ENCODE peak calls at places on chromosome 3, in four cellular contexts. A is mucosa of descending colon, B is OCI-LY7, N is psoas muscle. W is an unnamed sample.

GRCh38 chr3:171384101-171384891 is 75.9 kb downstream of the TNIK start:
- DNase-seq in B (no peak), N (no peak), A (no peak), W (no peak)

GRCh38 chr3:52108302-52109232 is 45.7 kb downstream of the POC1A start:
- DNase-seq in N (peak; percentile 73), A (no peak), B (no peak), W (peak; percentile 68)

GRCh38 chr3:132386259-132386658 is 31.0 kb upstream of the DNAJC13 start:
- DNase-seq in A (no peak), N (no peak), B (no peak), W (no peak)

GRCh38 chr3:160050019-160050418 is 61.4 kb downstream of the IL12A start:
- DNase-seq in A (no peak), B (no peak), N (no peak), W (no peak)

GRCh38 chr3:47910233-47910632 is 106.0 kb downstream of the MAP4 start:
- DNase-seq in N (no peak), B (no peak), A (no peak), W (no peak)

GRCh38 chr3:9403463-9403862 is 6.0 kb downstream of the SETD5 start:
- DNase-seq in N (no peak), B (no peak), A (no peak), W (no peak)

GRCh38 chr3:65284971-65285370 is 597.2 kb upstream of the ADAMTS9 start:
- DNase-seq in N (no peak), A (no peak), B (no peak), W (no peak)

GRCh38 chr3:176906046-176906905 is 291.0 kb downstream of the TBL1XR1 start:
- DNase-seq in B (no peak), A (no peak), N (no peak), W (no peak)

GRCh38 chr3:192850501-192850981 is 67.1 kb downstream of the MB21D2 start:
- DNase-seq in N (no peak), B (no peak), A (peak; percentile 71), W (no peak)

GRCh38 chr3:156902916-156903315 is 76.8 kb downstream of the LEKR1 start:
- DNase-seq in B (no peak), A (no peak), N (no peak), W (no peak)

GRCh38 chr3:126180477-126181397 is at the start of gene ALDH1L1:
- DNase-seq in N (peak; percentile 96), A (peak; percentile 68), B (no peak), W (peak; percentile 90)

GRCh38 chr3:72848703-72849081 is 447 bp upstream of the SHQ1 start:
- DNase-seq in B (peak; percentile 55), A (no peak), N (no peak), W (no peak)

GRCh38 chr3:124221286-124221821 is 229.4 kb upstream of the ROPN1 start:
- DNase-seq in A (no peak), N (no peak), B (no peak), W (no peak)

GRCh38 chr3:122674339-122674738 is 6.3 kb upstream of the PARP14 start:
- DNase-seq in A (no peak), B (peak; percentile 26), N (no peak), W (no peak)

GRCh38 chr3:134372405-134373277 is 1.6 kb downstream of the AMOTL2 start:
- DNase-seq in N (no peak), A (no peak), B (no peak), W (peak; percentile 64)

GRCh38 chr3:175185903-175186302 is 326.8 kb downstream of the NAALADL2 start:
- DNase-seq in A (no peak), N (no peak), B (no peak), W (no peak)

GRCh38 chr3:170338690-170339340 is 18.7 kb upstream of the SKIL start:
- DNase-seq in N (no peak), B (no peak), A (no peak), W (no peak)

GRCh38 chr3:195751584-195751983 is 30.8 kb downstream of the MUC20 start:
- DNase-seq in N (peak; percentile 12), B (no peak), A (no peak), W (peak; percentile 12)

GRCh38 chr3:69129531-69129930 is 7.1 kb upstream of the LMOD3 start:
- DNase-seq in A (no peak), N (no peak), B (no peak), W (no peak)

GRCh38 chr3:69082805-69083204 is 1.9 kb upstream of the ARL6IP5 start:
- DNase-seq in B (peak; percentile 85), A (no peak), N (no peak), W (no peak)

GRCh38 chr3:38353151-38353550 is 6.6 kb downstream of the XYLB start:
- DNase-seq in A (no peak), B (no peak), N (no peak), W (no peak)

GRCh38 chr3:119367000-119367399 is 72.8 kb downstream of the ARHGAP31 start:
- DNase-seq in N (no peak), B (no peak), A (no peak), W (no peak)

DNA sequence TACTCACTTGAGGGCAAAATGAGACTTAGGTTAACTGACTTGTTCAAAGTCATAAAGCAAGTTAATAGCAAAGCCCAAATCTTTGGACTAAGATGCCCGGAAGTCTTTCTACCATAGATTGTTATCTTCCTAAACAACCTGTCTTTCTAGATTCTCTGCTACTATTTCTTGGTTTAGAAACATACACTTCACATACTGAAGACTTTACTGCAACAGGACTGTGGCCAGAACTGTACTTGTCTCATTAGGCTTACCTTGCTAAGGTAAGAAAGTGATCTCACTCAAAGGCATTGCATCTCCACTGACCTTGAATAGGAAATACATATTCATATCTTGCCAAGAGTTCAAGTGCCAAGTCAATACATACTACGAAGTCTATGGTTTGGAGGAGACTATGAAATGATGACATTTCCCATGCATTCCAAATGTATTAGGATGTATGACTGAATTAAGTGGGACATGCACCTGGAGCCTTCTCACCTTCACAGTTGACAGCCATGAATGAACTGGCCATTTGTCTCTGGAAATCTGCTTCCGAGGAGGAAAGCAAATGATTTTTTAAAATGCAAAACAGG is 5.0 kb downstream of the ZDHHC3 start:
- DNase-seq in B (no peak), N (no peak), A (no peak), W (no peak)
- H3K4me1 ChIP-seq in B (peaks cover 65% of the 10 kb centered on the region), N (peaks cover 10% of the 10 kb centered on the region), A (peaks cover 56% of the 10 kb centered on the region), W (peaks cover 24% of the 10 kb centered on the region)

GRCh38 chr3:36893137-36893557 is 51.7 kb downstream of the TRANK1 start:
- DNase-seq in N (no peak), A (no peak), B (peak; percentile 79), W (no peak)

GRCh38 chr3:36894924-36895323 is 49.9 kb downstream of the TRANK1 start:
- DNase-seq in A (no peak), B (peak; percentile 59), N (no peak), W (no peak)

GRCh38 chr3:36891651-36892268 is 53.1 kb downstream of the TRANK1 start:
- DNase-seq in B (peak; percentile 55), N (peak; percentile 74), A (no peak), W (no peak)

GRCh38 chr3:36890261-36890660 is 54.6 kb downstream of the TRANK1 start:
- DNase-seq in A (no peak), N (no peak), B (no peak), W (no peak)

DNA sequence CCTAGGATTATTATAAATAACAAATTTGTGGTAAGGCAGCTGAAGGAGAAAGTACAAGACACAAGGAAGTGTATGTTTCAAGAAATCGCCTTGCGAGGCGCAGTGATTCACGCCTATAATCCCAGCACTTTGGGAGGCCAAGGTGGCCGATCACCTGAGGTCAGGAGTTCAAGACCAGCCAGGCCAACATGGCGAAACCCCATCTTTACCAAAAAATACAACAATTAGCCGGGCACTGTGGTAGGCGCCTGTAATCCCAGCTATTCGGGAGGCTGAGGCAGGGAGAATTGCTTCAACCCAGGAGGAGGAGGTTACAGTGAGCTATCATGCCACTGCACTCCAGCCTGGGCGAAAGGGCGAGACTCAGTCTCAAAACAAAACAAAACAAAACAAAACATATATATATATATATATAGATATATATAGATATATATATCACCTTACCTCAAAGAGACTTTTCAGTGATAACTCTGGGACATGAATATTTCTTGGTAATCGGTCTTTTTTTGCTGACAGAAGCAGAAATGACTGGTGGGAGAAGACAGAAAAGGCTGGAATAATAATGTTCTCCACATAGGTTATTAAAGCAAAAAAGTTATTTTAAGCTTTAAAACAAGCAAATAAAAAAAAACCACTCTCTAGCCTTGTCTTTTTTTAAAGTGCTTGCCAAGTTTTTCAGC is 52.3 kb downstream of the TRANK1 start:
- DNase-seq in N (no peak), B (no peak), A (no peak), W (no peak)
- H3K4me1 ChIP-seq in N (no peaks in the 10 kb centered on the region), B (peaks cover 67% of the 10 kb centered on the region), A (no peaks in the 10 kb centered on the region), W (peaks cover 3% of the 10 kb centered on the region)

GRCh38 chr3:30616347-30617027 is 10.1 kb downstream of the TGFBR2 start:
- DNase-seq in N (no peak), A (no peak), B (no peak), W (no peak)
- H3K4me1 ChIP-seq in N (peaks cover 53% of the 10 kb centered on the region), A (peaks cover 11% of the 10 kb centered on the region), B (peaks cover 99% of the 10 kb centered on the region), W (peaks cover 14% of the 10 kb centered on the region)

GRCh38 chr3:45988100-45988761 is 7.4 kb downstream of the FYCO1 start:
- DNase-seq in B (no peak), N (no peak), A (no peak), W (no peak)
- H3K4me1 ChIP-seq in B (peaks cover 13% of the 10 kb centered on the region), N (peaks cover 98% of the 10 kb centered on the region), A (peaks cover 41% of the 10 kb centered on the region), W (peaks cover 25% of the 10 kb centered on the region)

GRCh38 chr3:71039332-71039731 is 544.2 kb downstream of the FOXP1 start:
- DNase-seq in A (no peak), N (no peak), B (no peak), W (no peak)

GRCh38 chr3:71035314-71035713 is 548.2 kb downstream of the FOXP1 start:
- DNase-seq in N (no peak), A (no peak), B (no peak), W (no peak)

GRCh38 chr3:71031914-71032521 is 551.5 kb downstream of the FOXP1 start:
- DNase-seq in N (peak; percentile 47), A (peak; percentile 59), B (peak; percentile 86), W (no peak)

GRCh38 chr3:71033681-71034220 is 549.8 kb downstream of the FOXP1 start:
- DNase-seq in B (peak; percentile 25), A (no peak), N (no peak), W (no peak)

GRCh38 chr3:71035886-71036285 is 547.6 kb downstream of the FOXP1 start:
- DNase-seq in A (no peak), N (no peak), B (no peak), W (no peak)
- H3K4me1 ChIP-seq in A (peaks cover 36% of the 10 kb centered on the region), N (peaks cover 19% of the 10 kb centered on the region), B (peaks cover 42% of the 10 kb centered on the region), W (peaks cover 3% of the 10 kb centered on the region)

GRCh38 chr3:15319575-15319974 is 12.8 kb downstream of the SH3BP5 start:
- DNase-seq in A (no peak), B (no peak), N (peak; percentile 69), W (no peak)
- H3K4me1 ChIP-seq in A (no peaks in the 10 kb centered on the region), B (peaks cover 23% of the 10 kb centered on the region), N (peaks cover 51% of the 10 kb centered on the region), W (peaks cover 48% of the 10 kb centered on the region)

GRCh38 chr3:71398157-71398836 is 185.2 kb downstream of the FOXP1 start:
- DNase-seq in A (no peak), N (no peak), B (no peak), W (no peak)
- H3K4me1 ChIP-seq in A (peaks cover 14% of the 10 kb centered on the region), N (peaks cover 9% of the 10 kb centered on the region), B (peaks cover 66% of the 10 kb centered on the region), W (peaks cover 15% of the 10 kb centered on the region)

GRCh38 chr3:50183755-50184154 is 7.7 kb upstream of the GNAT1 start:
- DNase-seq in N (no peak), B (no peak), A (no peak), W (no peak)
- H3K4me1 ChIP-seq in N (no peaks in the 10 kb centered on the region), B (no peaks in the 10 kb centered on the region), A (peaks cover 9% of the 10 kb centered on the region), W (no peaks in the 10 kb centered on the region)

W was measured in kidney.